ENCODE peak calls at places on chromosomes 1 and 21, in eight cellular contexts. Y is left lung, Q is BE2C, R is psoas muscle, Z is fibroblast of lung, D is spleen, G is hepatocyte, N is lower lobe of right lung. P is an unnamed sample.

GRCh38 chr21:45401054-45401518 is 3.9 kb upstream of the COL18A1 start:
- DNase-seq in Y (no peak), Q (no peak), D (no peak), R (no peak), Z (no peak), N (no peak), G (no peak), P (no peak)

GRCh38 chr1:198756470-198756869 is 117.6 kb downstream of the PTPRC start:
- DNase-seq in R (no peak), Q (no peak), N (no peak), Y (no peak), G (no peak), Z (peak; percentile 64), D (no peak), P (no peak)

GRCh38 chr1:43239484-43239883 is 30.3 kb upstream of the TMEM125 start:
- DNase-seq in Q (no peak), R (no peak), D (no peak), Y (no peak), N (no peak), G (no peak), Z (no peak), P (no peak)

GRCh38 chr1:6923012-6923805 is 138.0 kb downstream of the CAMTA1 start:
- DNase-seq in G (no peak), Z (no peak), Q (no peak), R (no peak), N (no peak), D (no peak), Y (no peak), P (no peak)

GRCh38 chr21:36070999-36071398 is 1.2 kb downstream of the CBR1 start:
- DNase-seq in D (no peak), Y (no peak), G (no peak), Z (no peak), N (no peak), Q (no peak), R (no peak), P (no peak)

GRCh38 chr1:42947965-42948732 is 10.5 kb downstream of the SLC2A1 start:
- DNase-seq in D (no peak), Y (no peak), Z (no peak), N (no peak), R (no peak), G (no peak), Q (no peak), P (no peak)

GRCh38 chr1:108590947-108591346 is 31.0 kb downstream of the EEIG2 start:
- DNase-seq in Z (peak; percentile 97), D (no peak), R (no peak), N (no peak), Y (no peak), G (peak; percentile 41), Q (no peak), P (no peak)

GRCh38 chr1:192809286-192810252 is 730 bp downstream of the RGS2 start:
- DNase-seq in Z (peak; percentile 70), G (peak; percentile 55), Q (peak; percentile 46), N (peak; percentile 59), R (peak; percentile 19), D (peak; percentile 85), Y (peak; percentile 53), P (peak; percentile 71)

GRCh38 chr1:24762133-24762676 is 17.0 kb downstream of the CLIC4 start:
- DNase-seq in Z (no peak), D (no peak), Y (no peak), G (no peak), N (no peak), Q (no peak), R (no peak), P (no peak)

GRCh38 chr21:29511076-29511475 is 212.4 kb downstream of the BACH1 start:
- DNase-seq in Y (no peak), D (no peak), R (no peak), G (no peak), Q (no peak), N (no peak), Z (no peak), P (no peak)

GRCh38 chr1:88371396-88371795 is 312.7 kb upstream of the PKN2 start:
- DNase-seq in Y (no peak), Z (no peak), Q (no peak), N (no peak), G (no peak), R (no peak), D (no peak), P (no peak)

GRCh38 chr1:187185389-187185788 is 356.6 kb downstream of the PLA2G4A start:
- DNase-seq in Q (no peak), D (no peak), R (no peak), Y (no peak), N (no peak), G (no peak), Z (no peak), P (no peak)

GRCh38 chr1:160377585-160378206 is 10.8 kb downstream of the NHLH1 start:
- DNase-seq in Y (no peak), R (no peak), D (no peak), Z (no peak), G (no peak), Q (no peak), N (no peak), P (no peak)

GRCh38 chr1:153677718-153678518 is 570 bp upstream of the NPR1 start:
- DNase-seq in Q (peak; percentile 68), N (peak; percentile 58), D (peak; percentile 81), Y (no peak), R (peak; percentile 49), G (peak; percentile 70), Z (peak; percentile 63), P (peak; percentile 62)

GRCh38 chr21:44547656-44548331 is 3.5 kb downstream of the KRTAP10-2 start:
- DNase-seq in D (peak; percentile 58), Z (no peak), N (no peak), Q (no peak), G (no peak), R (no peak), Y (no peak), P (no peak)

GRCh38 chr1:150826299-150826698 is 18.2 kb upstream of the CTSK start:
- DNase-seq in Y (no peak), Z (no peak), N (no peak), R (no peak), Q (no peak), G (no peak), D (no peak), P (no peak)

GRCh38 chr1:150832597-150832996 is 24.5 kb upstream of the CTSK start:
- DNase-seq in Y (no peak), Z (no peak), D (no peak), G (no peak), R (no peak), N (no peak), Q (no peak), P (no peak)

GRCh38 chr1:150829751-150830150 is 21.7 kb upstream of the CTSK start:
- DNase-seq in Q (no peak), Y (no peak), R (no peak), Z (no peak), D (no peak), G (no peak), N (no peak), P (no peak)
- TF ChIP-seq CTCF in Q (peak; percentile 49), Y (no peak), R (peak; percentile 15), Z (peak; percentile 38), D (no peak), G (peak; percentile 7), N (peak; percentile 17), P (peak; percentile 34)

GRCh38 chr1:225610539-225610938 is 42.4 kb downstream of the ENAH start:
- DNase-seq in Y (no peak), N (no peak), G (no peak), D (no peak), Z (no peak), R (no peak), Q (no peak), P (no peak)

GRCh38 chr1:225608014-225608796 is 44.7 kb downstream of the ENAH start:
- DNase-seq in Z (no peak), N (no peak), D (no peak), Y (no peak), Q (no peak), R (no peak), G (no peak), P (no peak)

GRCh38 chr1:225611537-225612223 is 41.2 kb downstream of the ENAH start:
- DNase-seq in Y (no peak), N (no peak), Q (no peak), D (no peak), Z (no peak), R (no peak), G (no peak), P (no peak)

GRCh38 chr1:225603538-225604354 is 49.2 kb downstream of the ENAH start:
- DNase-seq in R (no peak), Y (no peak), D (no peak), Q (no peak), Z (peak; percentile 78), G (no peak), N (no peak), P (no peak)

GRCh38 chr1:225607355-225607754 is 45.6 kb downstream of the ENAH start:
- DNase-seq in R (no peak), Y (no peak), Q (no peak), D (no peak), N (no peak), Z (no peak), G (no peak), P (no peak)
- H3K4me1 ChIP-seq in R (peaks cover 41% of the 10 kb centered on the region), Y (peaks cover 28% of the 10 kb centered on the region), Q (peaks cover 10% of the 10 kb centered on the region), D (no peaks in the 10 kb centered on the region), N (peaks cover 26% of the 10 kb centered on the region), Z (peaks cover 8% of the 10 kb centered on the region), G (peaks cover 30% of the 10 kb centered on the region), P (peaks cover 41% of the 10 kb centered on the region)

GRCh38 chr1:3898994-3899775 is 887 bp downstream of the C1orf174 start:
- DNase-seq in Q (no peak), G (peak; percentile 54), R (no peak), Z (no peak), Y (no peak), N (no peak), D (peak; percentile 84), P (no peak)
- TF ChIP-seq CTCF in Q (no peak), G (no peak), R (no peak), Z (peak; percentile 26), Y (no peak), N (no peak), D (no peak), P (no peak)

GRCh38 chr1:203665986-203666385 is 39.4 kb downstream of the ATP2B4 start:
- DNase-seq in Q (no peak), N (no peak), G (no peak), Y (no peak), R (no peak), D (no peak), Z (no peak), P (no peak)

GRCh38 chr1:203666621-203667020 is 40.0 kb downstream of the ATP2B4 start:
- DNase-seq in Q (no peak), Y (no peak), Z (no peak), N (no peak), D (no peak), R (no peak), G (no peak), P (no peak)

GRCh38 chr1:203669739-203670138 is 43.1 kb downstream of the ATP2B4 start:
- DNase-seq in D (no peak), R (no peak), Y (no peak), G (no peak), Z (peak; percentile 44), N (no peak), Q (no peak), P (no peak)

GRCh38 chr1:203667616-203668015 is 41.0 kb downstream of the ATP2B4 start:
- DNase-seq in N (no peak), Q (no peak), R (no peak), Z (no peak), Y (no peak), D (no peak), G (peak; percentile 15), P (no peak)

DNA sequence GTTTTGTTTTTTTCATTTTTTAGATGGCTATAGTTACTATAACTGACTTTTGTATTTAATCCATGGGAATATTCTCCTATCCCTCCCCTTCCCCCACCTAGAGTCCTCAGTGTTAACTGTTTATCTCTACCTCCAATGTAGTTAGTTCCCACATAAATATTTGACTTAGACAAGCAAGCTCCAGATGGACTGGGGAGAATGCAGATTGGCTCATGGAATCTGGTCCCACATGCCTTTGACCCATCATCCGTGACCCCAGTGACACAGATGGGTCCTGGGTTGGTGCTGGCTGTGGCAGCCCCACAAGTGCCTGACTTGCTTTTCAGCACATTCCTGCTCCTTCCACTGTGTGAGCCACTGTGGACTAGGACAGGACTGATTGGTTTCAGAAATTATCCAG is 41.8 kb downstream of the ATP2B4 start:
- DNase-seq in D (no peak), G (no peak), R (no peak), N (no peak), Y (no peak), Z (no peak), Q (no peak), P (no peak)
- H3K4me1 ChIP-seq in D (peaks cover 10% of the 10 kb centered on the region), G (peaks cover 22% of the 10 kb centered on the region), R (peaks cover 39% of the 10 kb centered on the region), N (peaks cover 59% of the 10 kb centered on the region), Y (peaks cover 26% of the 10 kb centered on the region), Z (peaks cover 76% of the 10 kb centered on the region), Q (peaks cover 10% of the 10 kb centered on the region), P (peaks cover 26% of the 10 kb centered on the region)